ENCODE peak calls at places on chromosomes 13 and 19, in seven cellular contexts. C is A172; H is glomerular endothelial cell; Q is activated CD4-positive, alpha-beta T cell treated with anti-CD3 and anti-CD28 coated beads for 1 hour; A is HT-29; F is skeletal muscle cell; Z is cerebellar nuclear complex. G is an unnamed sample.

GRCh38 chr19:10086904-10087256 is 763 bp downstream of the SHFL start:
- DNase-seq in C (no peak), H (no peak), Q (peak), A (no peak), F (no peak), Z (no peak), G (no peak)

GRCh38 chr19:658916-659839 is 3.8 kb downstream of the RNF126 start:
- DNase-seq in C (no peak), H (no peak), Q (peak), A (peak), F (no peak), Z (no peak), G (no peak)

GRCh38 chr13:110484290-110485048 is 77.1 kb downstream of the RAB20 start:
- DNase-seq in C (no peak), H (no peak), Q (no peak), A (no peak), F (no peak), Z (no peak), G (no peak)

GRCh38 chr19:4795400-4795799 is 3.9 kb downstream of the FEM1A start:
- DNase-seq in C (no peak), H (no peak), Q (no peak), A (no peak), F (no peak), Z (no peak), G (no peak)

GRCh38 chr13:24742294-24742693 is 21.7 kb upstream of the RNF17 start:
- DNase-seq in C (no peak), H (no peak), Q (no peak), A (no peak), F (peak), Z (no peak), G (no peak)

GRCh38 chr19:3459322-3459881 is 20.9 kb downstream of the SMIM24 start:
- DNase-seq in C (peak), H (no peak), Q (no peak), A (no peak), F (peak), Z (no peak), G (no peak)

GRCh38 chr13:41139296-41139966 is 6.8 kb upstream of the KBTBD6 start:
- DNase-seq in C (peak), H (no peak), Q (no peak), A (peak), F (no peak), Z (no peak), G (peak)

GRCh38 chr19:6062274-6062673 is 48.0 kb downstream of the RFX2 start:
- DNase-seq in C (peak), H (peak), Q (no peak), A (no peak), F (no peak), Z (no peak), G (no peak)

GRCh38 chr19:405138-405965 is 3.6 kb downstream of the C2CD4C start:
- DNase-seq in C (peak), H (no peak), Q (no peak), A (no peak), F (no peak), Z (no peak), G (no peak)

GRCh38 chr19:33396701-33397535 is 23.4 kb downstream of the CEBPG start:
- DNase-seq in C (no peak), H (no peak), Q (no peak), A (no peak), F (no peak), Z (no peak), G (no peak)

GRCh38 chr13:75418997-75419396 is 63.0 kb downstream of the TBC1D4 start:
- DNase-seq in C (no peak), H (no peak), Q (no peak), A (no peak), F (no peak), Z (no peak), G (no peak)

GRCh38 chr13:47929156-47929555 is 71.9 kb downstream of the SUCLA2 start:
- DNase-seq in C (no peak), H (no peak), Q (no peak), A (no peak), F (no peak), Z (no peak), G (no peak)

GRCh38 chr19:45763691-45764294 is 5.3 kb downstream of the SIX5 start:
- DNase-seq in C (no peak), H (no peak), Q (no peak), A (peak), F (no peak), Z (no peak), G (no peak)

GRCh38 chr13:80408270-80408669 is 67.3 kb upstream of the SPRY2 start:
- DNase-seq in C (no peak), H (no peak), Q (no peak), A (peak), F (no peak), Z (no peak), G (no peak)

GRCh38 chr19:33344210-33344609 is 29.3 kb upstream of the CEBPG start:
- DNase-seq in C (no peak), H (no peak), Q (no peak), A (no peak), F (no peak), Z (no peak), G (no peak)

GRCh38 chr19:18904334-18905057 is 8.5 kb upstream of the CERS1 start:
- DNase-seq in C (no peak), H (no peak), Q (no peak), A (no peak), F (no peak), Z (no peak), G (no peak)

GRCh38 chr13:99322297-99323103 is 15.3 kb upstream of the GPR183 start:
- DNase-seq in C (peak), H (no peak), Q (no peak), A (no peak), F (peak), Z (no peak), G (no peak)

GRCh38 chr13:25247345-25247744 is 39.9 kb downstream of the MTMR6 start:
- DNase-seq in C (no peak), H (no peak), Q (no peak), A (no peak), F (no peak), Z (no peak), G (no peak)

GRCh38 chr13:40376867-40377266 is 289.6 kb downstream of the FOXO1 start:
- DNase-seq in C (no peak), H (no peak), Q (no peak), A (no peak), F (no peak), Z (no peak), G (no peak)

GRCh38 chr13:40389081-40389641 is 277.3 kb downstream of the FOXO1 start:
- DNase-seq in C (no peak), H (no peak), Q (no peak), A (no peak), F (no peak), Z (no peak), G (no peak)

GRCh38 chr13:28340272-28340793 is 154.6 kb downstream of the FLT1 start:
- DNase-seq in C (peak), H (no peak), Q (no peak), A (no peak), F (no peak), Z (no peak), G (no peak)

GRCh38 chr13:92967923-92968322 is 258.7 kb upstream of the GPC6 start:
- DNase-seq in C (peak), H (no peak), Q (no peak), A (peak), F (no peak), Z (no peak), G (no peak)

GRCh38 chr13:110448230-110448629 is 113.3 kb downstream of the RAB20 start:
- DNase-seq in C (peak), H (no peak), Q (no peak), A (peak), F (peak), Z (no peak), G (peak)

GRCh38 chr13:35855531-35856019 is 275.6 kb downstream of the DCLK1 start:
- DNase-seq in C (peak), H (no peak), Q (no peak), A (peak), F (no peak), Z (no peak), G (peak)

GRCh38 chr19:38545596-38545995 is 72.2 kb downstream of the MAP4K1 start:
- DNase-seq in C (no peak), H (no peak), Q (no peak), A (no peak), F (no peak), Z (no peak), G (no peak)

GRCh38 chr19:53254451-53255341 is at the start of gene ZNF677:
- DNase-seq in C (peak), H (peak), Q (peak), A (no peak), F (peak), Z (peak), G (no peak)

GRCh38 chr13:30038884-30039283 is 188.5 kb upstream of the UBL3 start:
- DNase-seq in C (no peak), H (no peak), Q (no peak), A (no peak), F (no peak), Z (no peak), G (no peak)

GRCh38 chr19:38412961-38413360 is 10.1 kb downstream of the FAM98C start:
- DNase-seq in C (no peak), H (no peak), Q (no peak), A (no peak), F (no peak), Z (no peak), G (no peak)

GRCh38 chr19:35528218-35529038 is at the start of gene SBSN:
- DNase-seq in C (peak), H (no peak), Q (no peak), A (no peak), F (peak), Z (no peak), G (no peak)

GRCh38 chr19:43455321-43456113 is 9.9 kb downstream of the LYPD3 start:
- DNase-seq in C (no peak), H (no peak), Q (no peak), A (peak), F (no peak), Z (no peak), G (no peak)

GRCh38 chr19:3707868-3708206 is 347 bp upstream of the TJP3 start:
- DNase-seq in C (no peak), H (no peak), Q (no peak), A (no peak), F (no peak), Z (no peak), G (no peak)

GRCh38 chr19:2197270-2197669 is 33.5 kb downstream of the DOT1L start:
- DNase-seq in C (no peak), H (no peak), Q (no peak), A (no peak), F (no peak), Z (no peak), G (no peak)

GRCh38 chr19:14004619-14005380 is 1.3 kb downstream of the RFX1 start:
- DNase-seq in C (no peak), H (no peak), Q (no peak), A (no peak), F (no peak), Z (no peak), G (no peak)

GRCh38 chr19:46192990-46193650 is 36.4 kb upstream of the IGFL1 start:
- DNase-seq in C (peak), H (no peak), Q (no peak), A (peak), F (peak), Z (no peak), G (peak)